ENCODE peak calls at places on chromosomes 11 and 22, in eight cellular contexts. One of them, this sample, is unnamed.
A peak's percentile ranks its signal among the peaks of the same experiment; 100 is the strongest.

GRCh38 chr22:49838771-49839717 is 11.4 kb upstream of the BRD1 start:
- DNase-seq in kidney glomerular epithelial cell: no peak
- DNase-seq in stimulated activated CD8-positive, alpha-beta memory T cell treated with anti-CD3 and anti-CD28 coated beads, Interleukin-15, amount 100 ng/mL, for 1 hour: peak; percentile 69
- DNase-seq in pons: no peak
- DNase-seq in cardiac muscle cell: no peak
- DNase-seq in putamen: no peak
- DNase-seq in NCI-H748 treated with DMSO at 0.1 percent for 48 hours: no peak
- DNase-seq in stimulated activated effector memory CD8-positive, alpha-beta T cell treated with anti-CD3 and anti-CD28 coated beads, Interleukin-12 subunit alpha, Interleukin-12 subunit beta, amount 100 ng/mL, for 72 hours: peak; percentile 90
- DNase-seq in this sample: no peak

GRCh38 chr11:122178795-122179194 is 62.8 kb upstream of the BLID start:
- DNase-seq in cardiac muscle cell: no peak
- DNase-seq in putamen: no peak
- DNase-seq in kidney glomerular epithelial cell: no peak
- DNase-seq in NCI-H748 treated with DMSO at 0.1 percent for 48 hours: no peak
- DNase-seq in stimulated activated CD8-positive, alpha-beta memory T cell treated with anti-CD3 and anti-CD28 coated beads, Interleukin-15, amount 100 ng/mL, for 1 hour: no peak
- DNase-seq in stimulated activated effector memory CD8-positive, alpha-beta T cell treated with anti-CD3 and anti-CD28 coated beads, Interleukin-12 subunit alpha, Interleukin-12 subunit beta, amount 100 ng/mL, for 72 hours: no peak
- DNase-seq in pons: peak; percentile 82
- DNase-seq in this sample: no peak

GRCh38 chr11:394034-394857 is at the start of gene PKP3:
- DNase-seq in stimulated activated effector memory CD8-positive, alpha-beta T cell treated with anti-CD3 and anti-CD28 coated beads, Interleukin-12 subunit alpha, Interleukin-12 subunit beta, amount 100 ng/mL, for 72 hours: no peak
- DNase-seq in stimulated activated CD8-positive, alpha-beta memory T cell treated with anti-CD3 and anti-CD28 coated beads, Interleukin-15, amount 100 ng/mL, for 1 hour: no peak
- DNase-seq in NCI-H748 treated with DMSO at 0.1 percent for 48 hours: no peak
- DNase-seq in kidney glomerular epithelial cell: no peak
- DNase-seq in pons: no peak
- DNase-seq in cardiac muscle cell: no peak
- DNase-seq in putamen: no peak
- DNase-seq in this sample: no peak

GRCh38 chr11:100629671-100630070 is 57.4 kb upstream of the ARHGAP42 start:
- DNase-seq in putamen: no peak
- DNase-seq in stimulated activated effector memory CD8-positive, alpha-beta T cell treated with anti-CD3 and anti-CD28 coated beads, Interleukin-12 subunit alpha, Interleukin-12 subunit beta, amount 100 ng/mL, for 72 hours: no peak
- DNase-seq in kidney glomerular epithelial cell: no peak
- DNase-seq in stimulated activated CD8-positive, alpha-beta memory T cell treated with anti-CD3 and anti-CD28 coated beads, Interleukin-15, amount 100 ng/mL, for 1 hour: no peak
- DNase-seq in NCI-H748 treated with DMSO at 0.1 percent for 48 hours: no peak
- DNase-seq in pons: no peak
- DNase-seq in cardiac muscle cell: no peak
- DNase-seq in this sample: no peak

GRCh38 chr11:110148775-110149744 is 55.9 kb downstream of the ZC3H12C start:
- DNase-seq in NCI-H748 treated with DMSO at 0.1 percent for 48 hours: no peak
- DNase-seq in kidney glomerular epithelial cell: peak; percentile 23
- DNase-seq in putamen: no peak
- DNase-seq in stimulated activated effector memory CD8-positive, alpha-beta T cell treated with anti-CD3 and anti-CD28 coated beads, Interleukin-12 subunit alpha, Interleukin-12 subunit beta, amount 100 ng/mL, for 72 hours: no peak
- DNase-seq in cardiac muscle cell: no peak
- DNase-seq in pons: no peak
- DNase-seq in stimulated activated CD8-positive, alpha-beta memory T cell treated with anti-CD3 and anti-CD28 coated beads, Interleukin-15, amount 100 ng/mL, for 1 hour: no peak
- DNase-seq in this sample: no peak

GRCh38 chr11:46001427-46002049 is 79.1 kb downstream of the LARGE2 start:
- DNase-seq in cardiac muscle cell: no peak
- DNase-seq in kidney glomerular epithelial cell: peak; percentile 33
- DNase-seq in stimulated activated CD8-positive, alpha-beta memory T cell treated with anti-CD3 and anti-CD28 coated beads, Interleukin-15, amount 100 ng/mL, for 1 hour: no peak
- DNase-seq in stimulated activated effector memory CD8-positive, alpha-beta T cell treated with anti-CD3 and anti-CD28 coated beads, Interleukin-12 subunit alpha, Interleukin-12 subunit beta, amount 100 ng/mL, for 72 hours: no peak
- DNase-seq in putamen: no peak
- DNase-seq in pons: no peak
- DNase-seq in NCI-H748 treated with DMSO at 0.1 percent for 48 hours: no peak
- DNase-seq in this sample: no peak

GRCh38 chr11:65575568-65576231 is at the start of gene EHBP1L1:
- DNase-seq in kidney glomerular epithelial cell: no peak
- DNase-seq in stimulated activated effector memory CD8-positive, alpha-beta T cell treated with anti-CD3 and anti-CD28 coated beads, Interleukin-12 subunit alpha, Interleukin-12 subunit beta, amount 100 ng/mL, for 72 hours: peak; percentile 91
- DNase-seq in pons: no peak
- DNase-seq in stimulated activated CD8-positive, alpha-beta memory T cell treated with anti-CD3 and anti-CD28 coated beads, Interleukin-15, amount 100 ng/mL, for 1 hour: peak; percentile 43
- DNase-seq in cardiac muscle cell: peak; percentile 65
- DNase-seq in putamen: no peak
- DNase-seq in NCI-H748 treated with DMSO at 0.1 percent for 48 hours: no peak
- DNase-seq in this sample: no peak

GRCh38 chr22:25942126-25942988 is 200.4 kb downstream of the MYO18B start:
- DNase-seq in pons: peak; percentile 3
- DNase-seq in stimulated activated CD8-positive, alpha-beta memory T cell treated with anti-CD3 and anti-CD28 coated beads, Interleukin-15, amount 100 ng/mL, for 1 hour: no peak
- DNase-seq in cardiac muscle cell: no peak
- DNase-seq in NCI-H748 treated with DMSO at 0.1 percent for 48 hours: no peak
- DNase-seq in stimulated activated effector memory CD8-positive, alpha-beta T cell treated with anti-CD3 and anti-CD28 coated beads, Interleukin-12 subunit alpha, Interleukin-12 subunit beta, amount 100 ng/mL, for 72 hours: no peak
- DNase-seq in kidney glomerular epithelial cell: no peak
- DNase-seq in putamen: no peak
- DNase-seq in this sample: no peak

GRCh38 chr11:37394236-37394870 is 796.3 kb upstream of the RAG2 start:
- DNase-seq in cardiac muscle cell: no peak
- DNase-seq in putamen: no peak
- DNase-seq in NCI-H748 treated with DMSO at 0.1 percent for 48 hours: no peak
- DNase-seq in stimulated activated effector memory CD8-positive, alpha-beta T cell treated with anti-CD3 and anti-CD28 coated beads, Interleukin-12 subunit alpha, Interleukin-12 subunit beta, amount 100 ng/mL, for 72 hours: no peak
- DNase-seq in pons: no peak
- DNase-seq in stimulated activated CD8-positive, alpha-beta memory T cell treated with anti-CD3 and anti-CD28 coated beads, Interleukin-15, amount 100 ng/mL, for 1 hour: no peak
- DNase-seq in kidney glomerular epithelial cell: no peak
- DNase-seq in this sample: no peak

GRCh38 chr11:78310500-78310909 is 107.1 kb downstream of the GAB2 start:
- DNase-seq in NCI-H748 treated with DMSO at 0.1 percent for 48 hours: no peak
- DNase-seq in stimulated activated effector memory CD8-positive, alpha-beta T cell treated with anti-CD3 and anti-CD28 coated beads, Interleukin-12 subunit alpha, Interleukin-12 subunit beta, amount 100 ng/mL, for 72 hours: no peak
- DNase-seq in putamen: no peak
- DNase-seq in kidney glomerular epithelial cell: no peak
- DNase-seq in pons: no peak
- DNase-seq in stimulated activated CD8-positive, alpha-beta memory T cell treated with anti-CD3 and anti-CD28 coated beads, Interleukin-15, amount 100 ng/mL, for 1 hour: no peak
- DNase-seq in cardiac muscle cell: no peak
- DNase-seq in this sample: no peak

GRCh38 chr22:20238567-20239062 is 29.5 kb downstream of the RTN4R start:
- DNase-seq in cardiac muscle cell: peak; percentile 67
- DNase-seq in NCI-H748 treated with DMSO at 0.1 percent for 48 hours: peak; percentile 1
- DNase-seq in putamen: no peak
- DNase-seq in stimulated activated CD8-positive, alpha-beta memory T cell treated with anti-CD3 and anti-CD28 coated beads, Interleukin-15, amount 100 ng/mL, for 1 hour: no peak
- DNase-seq in pons: no peak
- DNase-seq in stimulated activated effector memory CD8-positive, alpha-beta T cell treated with anti-CD3 and anti-CD28 coated beads, Interleukin-12 subunit alpha, Interleukin-12 subunit beta, amount 100 ng/mL, for 72 hours: peak; percentile 77
- DNase-seq in kidney glomerular epithelial cell: no peak
- DNase-seq in this sample: peak; percentile 11

GRCh38 chr11:1916132-1916985 is 3.1 kb upstream of the TNNT3 start:
- DNase-seq in pons: no peak
- DNase-seq in stimulated activated effector memory CD8-positive, alpha-beta T cell treated with anti-CD3 and anti-CD28 coated beads, Interleukin-12 subunit alpha, Interleukin-12 subunit beta, amount 100 ng/mL, for 72 hours: no peak
- DNase-seq in kidney glomerular epithelial cell: no peak
- DNase-seq in NCI-H748 treated with DMSO at 0.1 percent for 48 hours: no peak
- DNase-seq in putamen: no peak
- DNase-seq in cardiac muscle cell: no peak
- DNase-seq in stimulated activated CD8-positive, alpha-beta memory T cell treated with anti-CD3 and anti-CD28 coated beads, Interleukin-15, amount 100 ng/mL, for 1 hour: no peak
- DNase-seq in this sample: no peak

GRCh38 chr11:102600666-102601065 is 24.5 kb downstream of the MMP20 start:
- DNase-seq in stimulated activated CD8-positive, alpha-beta memory T cell treated with anti-CD3 and anti-CD28 coated beads, Interleukin-15, amount 100 ng/mL, for 1 hour: no peak
- DNase-seq in kidney glomerular epithelial cell: no peak
- DNase-seq in NCI-H748 treated with DMSO at 0.1 percent for 48 hours: no peak
- DNase-seq in putamen: no peak
- DNase-seq in pons: no peak
- DNase-seq in stimulated activated effector memory CD8-positive, alpha-beta T cell treated with anti-CD3 and anti-CD28 coated beads, Interleukin-12 subunit alpha, Interleukin-12 subunit beta, amount 100 ng/mL, for 72 hours: no peak
- DNase-seq in cardiac muscle cell: no peak
- DNase-seq in this sample: no peak

GRCh38 chr22:41565403-41566054 is 4.7 kb downstream of the CSDC2 start:
- DNase-seq in stimulated activated effector memory CD8-positive, alpha-beta T cell treated with anti-CD3 and anti-CD28 coated beads, Interleukin-12 subunit alpha, Interleukin-12 subunit beta, amount 100 ng/mL, for 72 hours: no peak
- DNase-seq in cardiac muscle cell: no peak
- DNase-seq in stimulated activated CD8-positive, alpha-beta memory T cell treated with anti-CD3 and anti-CD28 coated beads, Interleukin-15, amount 100 ng/mL, for 1 hour: no peak
- DNase-seq in NCI-H748 treated with DMSO at 0.1 percent for 48 hours: no peak
- DNase-seq in kidney glomerular epithelial cell: peak; percentile 37
- DNase-seq in putamen: no peak
- DNase-seq in pons: no peak
- DNase-seq in this sample: no peak

GRCh38 chr11:104968856-104969776 is 742 bp upstream of the CASP4 start:
- DNase-seq in stimulated activated CD8-positive, alpha-beta memory T cell treated with anti-CD3 and anti-CD28 coated beads, Interleukin-15, amount 100 ng/mL, for 1 hour: no peak
- DNase-seq in cardiac muscle cell: no peak
- DNase-seq in stimulated activated effector memory CD8-positive, alpha-beta T cell treated with anti-CD3 and anti-CD28 coated beads, Interleukin-12 subunit alpha, Interleukin-12 subunit beta, amount 100 ng/mL, for 72 hours: no peak
- DNase-seq in pons: no peak
- DNase-seq in NCI-H748 treated with DMSO at 0.1 percent for 48 hours: peak; percentile 39
- DNase-seq in putamen: no peak
- DNase-seq in kidney glomerular epithelial cell: no peak
- DNase-seq in this sample: no peak

GRCh38 chr11:65069217-65069616 is 10.9 kb upstream of the NAALADL1 start:
- DNase-seq in pons: no peak
- DNase-seq in NCI-H748 treated with DMSO at 0.1 percent for 48 hours: no peak
- DNase-seq in kidney glomerular epithelial cell: peak; percentile 15
- DNase-seq in putamen: no peak
- DNase-seq in cardiac muscle cell: no peak
- DNase-seq in stimulated activated effector memory CD8-positive, alpha-beta T cell treated with anti-CD3 and anti-CD28 coated beads, Interleukin-12 subunit alpha, Interleukin-12 subunit beta, amount 100 ng/mL, for 72 hours: no peak
- DNase-seq in stimulated activated CD8-positive, alpha-beta memory T cell treated with anti-CD3 and anti-CD28 coated beads, Interleukin-15, amount 100 ng/mL, for 1 hour: no peak
- DNase-seq in this sample: no peak

GRCh38 chr11:41842673-41843072 is 383.2 kb upstream of the LRRC4C start:
- DNase-seq in cardiac muscle cell: no peak
- DNase-seq in stimulated activated effector memory CD8-positive, alpha-beta T cell treated with anti-CD3 and anti-CD28 coated beads, Interleukin-12 subunit alpha, Interleukin-12 subunit beta, amount 100 ng/mL, for 72 hours: no peak
- DNase-seq in pons: no peak
- DNase-seq in stimulated activated CD8-positive, alpha-beta memory T cell treated with anti-CD3 and anti-CD28 coated beads, Interleukin-15, amount 100 ng/mL, for 1 hour: no peak
- DNase-seq in putamen: no peak
- DNase-seq in kidney glomerular epithelial cell: no peak
- DNase-seq in NCI-H748 treated with DMSO at 0.1 percent for 48 hours: no peak
- DNase-seq in this sample: no peak

GRCh38 chr11:69305885-69306540 is 12.1 kb downstream of the MYEOV start:
- DNase-seq in kidney glomerular epithelial cell: no peak
- DNase-seq in pons: no peak
- DNase-seq in stimulated activated CD8-positive, alpha-beta memory T cell treated with anti-CD3 and anti-CD28 coated beads, Interleukin-15, amount 100 ng/mL, for 1 hour: no peak
- DNase-seq in stimulated activated effector memory CD8-positive, alpha-beta T cell treated with anti-CD3 and anti-CD28 coated beads, Interleukin-12 subunit alpha, Interleukin-12 subunit beta, amount 100 ng/mL, for 72 hours: no peak
- DNase-seq in NCI-H748 treated with DMSO at 0.1 percent for 48 hours: no peak
- DNase-seq in putamen: no peak
- DNase-seq in cardiac muscle cell: no peak
- DNase-seq in this sample: no peak

GRCh38 chr11:114346709-114347141 is 50.5 kb downstream of the NNMT start:
- DNase-seq in cardiac muscle cell: no peak
- DNase-seq in NCI-H748 treated with DMSO at 0.1 percent for 48 hours: no peak
- DNase-seq in stimulated activated CD8-positive, alpha-beta memory T cell treated with anti-CD3 and anti-CD28 coated beads, Interleukin-15, amount 100 ng/mL, for 1 hour: no peak
- DNase-seq in stimulated activated effector memory CD8-positive, alpha-beta T cell treated with anti-CD3 and anti-CD28 coated beads, Interleukin-12 subunit alpha, Interleukin-12 subunit beta, amount 100 ng/mL, for 72 hours: no peak
- DNase-seq in kidney glomerular epithelial cell: no peak
- DNase-seq in pons: no peak
- DNase-seq in putamen: no peak
- DNase-seq in this sample: no peak

GRCh38 chr11:66012371-66012945 is 650 bp downstream of the CST6 start:
- DNase-seq in putamen: no peak
- DNase-seq in NCI-H748 treated with DMSO at 0.1 percent for 48 hours: no peak
- DNase-seq in cardiac muscle cell: no peak
- DNase-seq in stimulated activated CD8-positive, alpha-beta memory T cell treated with anti-CD3 and anti-CD28 coated beads, Interleukin-15, amount 100 ng/mL, for 1 hour: no peak
- DNase-seq in stimulated activated effector memory CD8-positive, alpha-beta T cell treated with anti-CD3 and anti-CD28 coated beads, Interleukin-12 subunit alpha, Interleukin-12 subunit beta, amount 100 ng/mL, for 72 hours: no peak
- DNase-seq in kidney glomerular epithelial cell: no peak
- DNase-seq in pons: no peak
- DNase-seq in this sample: no peak

GRCh38 chr11:27540051-27540450 is 33.5 kb upstream of the LIN7C start:
- DNase-seq in cardiac muscle cell: no peak
- DNase-seq in pons: no peak
- DNase-seq in stimulated activated CD8-positive, alpha-beta memory T cell treated with anti-CD3 and anti-CD28 coated beads, Interleukin-15, amount 100 ng/mL, for 1 hour: no peak
- DNase-seq in stimulated activated effector memory CD8-positive, alpha-beta T cell treated with anti-CD3 and anti-CD28 coated beads, Interleukin-12 subunit alpha, Interleukin-12 subunit beta, amount 100 ng/mL, for 72 hours: no peak
- DNase-seq in NCI-H748 treated with DMSO at 0.1 percent for 48 hours: no peak
- DNase-seq in putamen: no peak
- DNase-seq in kidney glomerular epithelial cell: no peak
- DNase-seq in this sample: no peak

GRCh38 chr11:132115454-132115853 is 745.0 kb downstream of the NTM start:
- DNase-seq in cardiac muscle cell: no peak
- DNase-seq in kidney glomerular epithelial cell: peak; percentile 7
- DNase-seq in stimulated activated CD8-positive, alpha-beta memory T cell treated with anti-CD3 and anti-CD28 coated beads, Interleukin-15, amount 100 ng/mL, for 1 hour: no peak
- DNase-seq in pons: no peak
- DNase-seq in putamen: no peak
- DNase-seq in NCI-H748 treated with DMSO at 0.1 percent for 48 hours: no peak
- DNase-seq in stimulated activated effector memory CD8-positive, alpha-beta T cell treated with anti-CD3 and anti-CD28 coated beads, Interleukin-12 subunit alpha, Interleukin-12 subunit beta, amount 100 ng/mL, for 72 hours: no peak
- DNase-seq in this sample: no peak

GRCh38 chr11:115886111-115886733 is 382.0 kb upstream of the CADM1 start:
- DNase-seq in putamen: no peak
- DNase-seq in stimulated activated CD8-positive, alpha-beta memory T cell treated with anti-CD3 and anti-CD28 coated beads, Interleukin-15, amount 100 ng/mL, for 1 hour: no peak
- DNase-seq in stimulated activated effector memory CD8-positive, alpha-beta T cell treated with anti-CD3 and anti-CD28 coated beads, Interleukin-12 subunit alpha, Interleukin-12 subunit beta, amount 100 ng/mL, for 72 hours: no peak
- DNase-seq in cardiac muscle cell: peak; percentile 19
- DNase-seq in pons: no peak
- DNase-seq in NCI-H748 treated with DMSO at 0.1 percent for 48 hours: no peak
- DNase-seq in kidney glomerular epithelial cell: no peak
- DNase-seq in this sample: no peak

GRCh38 chr22:48778308-48779195 is 1049.1 kb downstream of the BRD1 start:
- DNase-seq in stimulated activated effector memory CD8-positive, alpha-beta T cell treated with anti-CD3 and anti-CD28 coated beads, Interleukin-12 subunit alpha, Interleukin-12 subunit beta, amount 100 ng/mL, for 72 hours: peak; percentile 23
- DNase-seq in pons: no peak
- DNase-seq in stimulated activated CD8-positive, alpha-beta memory T cell treated with anti-CD3 and anti-CD28 coated beads, Interleukin-15, amount 100 ng/mL, for 1 hour: no peak
- DNase-seq in putamen: no peak
- DNase-seq in cardiac muscle cell: no peak
- DNase-seq in NCI-H748 treated with DMSO at 0.1 percent for 48 hours: no peak
- DNase-seq in kidney glomerular epithelial cell: no peak
- DNase-seq in this sample: no peak

GRCh38 chr11:24234822-24235508 is 261.9 kb upstream of the LUZP2 start:
- DNase-seq in putamen: no peak
- DNase-seq in stimulated activated effector memory CD8-positive, alpha-beta T cell treated with anti-CD3 and anti-CD28 coated beads, Interleukin-12 subunit alpha, Interleukin-12 subunit beta, amount 100 ng/mL, for 72 hours: no peak
- DNase-seq in stimulated activated CD8-positive, alpha-beta memory T cell treated with anti-CD3 and anti-CD28 coated beads, Interleukin-15, amount 100 ng/mL, for 1 hour: no peak
- DNase-seq in cardiac muscle cell: peak; percentile 75
- DNase-seq in NCI-H748 treated with DMSO at 0.1 percent for 48 hours: no peak
- DNase-seq in pons: no peak
- DNase-seq in kidney glomerular epithelial cell: no peak
- DNase-seq in this sample: no peak

GRCh38 chr11:11987503-11988022 is 20.9 kb downstream of the DKK3 start:
- DNase-seq in stimulated activated effector memory CD8-positive, alpha-beta T cell treated with anti-CD3 and anti-CD28 coated beads, Interleukin-12 subunit alpha, Interleukin-12 subunit beta, amount 100 ng/mL, for 72 hours: no peak
- DNase-seq in pons: no peak
- DNase-seq in NCI-H748 treated with DMSO at 0.1 percent for 48 hours: no peak
- DNase-seq in putamen: no peak
- DNase-seq in cardiac muscle cell: no peak
- DNase-seq in kidney glomerular epithelial cell: no peak
- DNase-seq in stimulated activated CD8-positive, alpha-beta memory T cell treated with anti-CD3 and anti-CD28 coated beads, Interleukin-15, amount 100 ng/mL, for 1 hour: no peak
- DNase-seq in this sample: no peak

GRCh38 chr11:31828217-31828616 is 17.1 kb upstream of the PAX6 start:
- DNase-seq in kidney glomerular epithelial cell: no peak
- DNase-seq in putamen: no peak
- DNase-seq in stimulated activated CD8-positive, alpha-beta memory T cell treated with anti-CD3 and anti-CD28 coated beads, Interleukin-15, amount 100 ng/mL, for 1 hour: no peak
- DNase-seq in pons: no peak
- DNase-seq in cardiac muscle cell: no peak
- DNase-seq in NCI-H748 treated with DMSO at 0.1 percent for 48 hours: no peak
- DNase-seq in stimulated activated effector memory CD8-positive, alpha-beta T cell treated with anti-CD3 and anti-CD28 coated beads, Interleukin-12 subunit alpha, Interleukin-12 subunit beta, amount 100 ng/mL, for 72 hours: no peak
- DNase-seq in this sample: no peak

GRCh38 chr22:42866100-42866499 is 9.0 kb upstream of the ARFGAP3 start:
- DNase-seq in stimulated activated CD8-positive, alpha-beta memory T cell treated with anti-CD3 and anti-CD28 coated beads, Interleukin-15, amount 100 ng/mL, for 1 hour: no peak
- DNase-seq in pons: no peak
- DNase-seq in putamen: no peak
- DNase-seq in kidney glomerular epithelial cell: no peak
- DNase-seq in NCI-H748 treated with DMSO at 0.1 percent for 48 hours: no peak
- DNase-seq in cardiac muscle cell: no peak
- DNase-seq in stimulated activated effector memory CD8-positive, alpha-beta T cell treated with anti-CD3 and anti-CD28 coated beads, Interleukin-12 subunit alpha, Interleukin-12 subunit beta, amount 100 ng/mL, for 72 hours: no peak
- DNase-seq in this sample: no peak

GRCh38 chr11:64553554-64554201 is 37.3 kb upstream of the SLC22A12 start:
- DNase-seq in stimulated activated CD8-positive, alpha-beta memory T cell treated with anti-CD3 and anti-CD28 coated beads, Interleukin-15, amount 100 ng/mL, for 1 hour: peak; percentile 21
- DNase-seq in putamen: no peak
- DNase-seq in kidney glomerular epithelial cell: peak; percentile 20
- DNase-seq in pons: peak; percentile 62
- DNase-seq in NCI-H748 treated with DMSO at 0.1 percent for 48 hours: peak; percentile 23
- DNase-seq in cardiac muscle cell: peak; percentile 68
- DNase-seq in stimulated activated effector memory CD8-positive, alpha-beta T cell treated with anti-CD3 and anti-CD28 coated beads, Interleukin-12 subunit alpha, Interleukin-12 subunit beta, amount 100 ng/mL, for 72 hours: peak; percentile 70
- DNase-seq in this sample: peak; percentile 62

GRCh38 chr11:103862827-103863213 is 173.6 kb upstream of the DDI1 start:
- DNase-seq in NCI-H748 treated with DMSO at 0.1 percent for 48 hours: no peak
- DNase-seq in kidney glomerular epithelial cell: no peak
- DNase-seq in stimulated activated effector memory CD8-positive, alpha-beta T cell treated with anti-CD3 and anti-CD28 coated beads, Interleukin-12 subunit alpha, Interleukin-12 subunit beta, amount 100 ng/mL, for 72 hours: no peak
- DNase-seq in pons: no peak
- DNase-seq in putamen: no peak
- DNase-seq in cardiac muscle cell: no peak
- DNase-seq in stimulated activated CD8-positive, alpha-beta memory T cell treated with anti-CD3 and anti-CD28 coated beads, Interleukin-15, amount 100 ng/mL, for 1 hour: no peak
- DNase-seq in this sample: no peak

This sample was measured in memory B cell.